ENCODE peak calls at places on chromosomes 6 and 20, in four cellular contexts. H is osteoblast, L is Peyer's patch, N is AG04450. Z is an unnamed sample.

GRCh38 chr20:20593447-20594170 is 118.8 kb downstream of the RALGAPA2 start:
- DNase-seq in L (no peak), N (peak; percentile 36), H (peak; percentile 56), Z (no peak)

GRCh38 chr6:105936972-105937371 is 149.2 kb upstream of the PRDM1 start:
- DNase-seq in N (no peak), H (no peak), L (no peak), Z (no peak)

GRCh38 chr20:15144911-15145310 is 807.5 kb upstream of the FLRT3 start:
- DNase-seq in N (no peak), H (no peak), L (no peak), Z (no peak)

GRCh38 chr6:83781506-83781905 is 71.7 kb upstream of the RIPPLY2 start:
- DNase-seq in L (no peak), H (no peak), N (no peak), Z (no peak)

GRCh38 chr20:19495905-19496703 is 262.0 kb upstream of the RIN2 start:
- DNase-seq in N (no peak), H (no peak), L (no peak), Z (no peak)

GRCh38 chr6:28922841-28923317 is 906 bp downstream of the TRIM27 start:
- DNase-seq in N (no peak), H (peak; percentile 65), L (no peak), Z (peak; percentile 46)

GRCh38 chr6:113361014-113361645 is 496.0 kb upstream of the MARCKS start:
- DNase-seq in N (no peak), H (peak; percentile 19), L (no peak), Z (no peak)

GRCh38 chr6:127484207-127484858 is 25.1 kb upstream of the KIAA0408 start:
- DNase-seq in N (no peak), L (no peak), H (no peak), Z (no peak)

GRCh38 chr6:107699191-107700015 is 124.7 kb downstream of the SCML4 start:
- DNase-seq in L (no peak), H (no peak), N (no peak), Z (no peak)

GRCh38 chr20:63930971-63931553 is 25.2 kb downstream of the UCKL1 start:
- DNase-seq in H (peak; percentile 79), L (no peak), N (no peak), Z (no peak)

GRCh38 chr20:25643735-25644134 is 19.9 kb upstream of the NANP start:
- DNase-seq in H (no peak), N (no peak), L (no peak), Z (no peak)

GRCh38 chr6:13539572-13539971 is 34.8 kb upstream of the SIRT5 start:
- DNase-seq in H (no peak), L (no peak), N (no peak), Z (no peak)

GRCh38 chr20:10076126-10077080 is 41.6 kb downstream of the ANKEF1 start:
- DNase-seq in N (no peak), H (no peak), L (no peak), Z (no peak)

GRCh38 chr20:4951299-4951698 is 50.0 kb downstream of the SLC23A2 start:
- DNase-seq in H (peak; percentile 49), L (no peak), N (no peak), Z (peak; percentile 11)

GRCh38 chr20:4950437-4950836 is 50.9 kb downstream of the SLC23A2 start:
- DNase-seq in N (no peak), L (no peak), H (no peak), Z (no peak)

GRCh38 chr20:4952229-4952628 is 49.1 kb downstream of the SLC23A2 start:
- DNase-seq in L (no peak), N (no peak), H (no peak), Z (no peak)

GRCh38 chr20:4949833-4950178 is 51.5 kb downstream of the SLC23A2 start:
- DNase-seq in L (no peak), H (no peak), N (no peak), Z (no peak)

GRCh38 chr20:4950841-4951240 is 50.5 kb downstream of the SLC23A2 start:
- DNase-seq in N (no peak), L (no peak), H (no peak), Z (no peak)
- H3K27ac ChIP-seq in N (peak overlapping the region; percentile 72), L (no peak overlapping the region), H (peak overlapping the region; percentile 49), Z (peak overlapping the region; percentile 60)

DNA sequence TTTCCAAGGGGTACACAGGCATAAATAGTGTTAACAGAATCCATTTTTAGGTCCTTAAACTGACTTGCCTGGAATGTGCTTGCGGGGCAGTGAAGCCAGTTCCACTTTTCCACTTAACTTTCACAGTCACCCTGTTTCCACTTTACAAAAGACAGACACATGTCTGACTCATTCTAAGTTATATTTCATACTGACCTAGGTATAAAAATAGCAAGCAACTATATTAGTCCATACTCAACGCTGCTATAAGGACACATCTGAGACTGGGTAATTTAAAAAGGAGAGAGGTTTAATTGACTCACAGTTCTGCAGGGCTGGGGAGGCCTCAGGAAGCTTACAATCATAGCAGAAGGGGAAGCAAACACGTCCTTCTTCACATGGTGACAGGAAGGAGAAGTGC is 88.2 kb downstream of the MTFR2 start:
- DNase-seq in N (no peak), L (no peak), H (no peak), Z (no peak)
- H3K27ac ChIP-seq in N (no peak overlapping the region), L (no peak overlapping the region), H (no peak overlapping the region), Z (no peak overlapping the region)

DNA sequence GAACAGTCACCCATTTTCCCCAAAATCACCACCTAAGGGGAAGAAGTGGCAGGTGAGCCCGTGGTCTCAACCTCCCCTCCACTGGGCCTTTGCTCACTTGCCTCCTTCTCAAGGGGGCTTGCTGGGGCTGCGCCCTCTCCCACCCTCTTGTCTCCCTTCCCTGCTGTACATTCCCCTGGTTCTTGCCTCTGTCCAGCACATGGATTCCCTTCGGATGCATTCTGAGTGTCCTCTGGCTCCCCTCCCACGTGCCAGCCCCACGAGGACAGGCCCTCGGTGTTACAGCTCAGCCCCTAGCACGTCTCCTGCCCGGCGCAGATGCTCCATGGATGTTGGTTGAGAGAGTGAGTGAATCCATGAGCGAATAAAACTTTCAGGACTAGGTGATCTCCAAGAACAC is 367.8 kb upstream of the SULF2 start:
- DNase-seq in L (no peak), H (peak; percentile 22), N (no peak), Z (no peak)
- H3K27ac ChIP-seq in L (no peak overlapping the region), H (no peak overlapping the region), N (no peak overlapping the region), Z (no peak overlapping the region)

GRCh38 chr6:33296797-33297405 is 1.8 kb downstream of the RGL2 start:
- DNase-seq in N (no peak), L (no peak), H (no peak), Z (no peak)
- H3K27ac ChIP-seq in N (no peak overlapping the region), L (peak overlapping the region; percentile 95), H (peak overlapping the region; percentile 48), Z (peak overlapping the region; percentile 72)

DNA sequence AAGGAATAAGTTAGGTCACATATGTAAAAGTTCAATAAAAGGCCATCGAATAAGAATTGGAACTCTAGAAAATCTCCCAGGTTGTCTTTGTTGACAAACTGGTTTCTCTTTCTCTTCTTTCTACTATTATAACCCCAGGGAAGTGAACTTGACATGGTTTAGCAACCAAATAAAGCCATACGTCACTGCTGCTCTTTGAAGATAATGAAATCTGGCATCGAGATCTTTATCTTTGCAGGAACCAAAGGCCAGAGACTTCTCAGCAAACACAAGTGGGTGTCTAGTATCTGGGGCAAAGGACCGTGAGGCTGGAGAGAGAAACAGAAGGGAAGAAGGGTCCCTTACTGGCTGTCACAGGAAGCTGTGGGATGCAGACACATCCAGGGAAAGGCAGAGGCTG is 286.7 kb upstream of the CDYL start:
- DNase-seq in L (no peak), H (no peak), N (no peak), Z (no peak)
- H3K27ac ChIP-seq in L (no peak overlapping the region), H (no peak overlapping the region), N (no peak overlapping the region), Z (no peak overlapping the region)

GRCh38 chr20:33604084-33604990 is 57.8 kb upstream of the C20orf144 start:
- DNase-seq in N (no peak), L (no peak), H (no peak), Z (no peak)

GRCh38 chr20:33602826-33603590 is 59.1 kb upstream of the C20orf144 start:
- DNase-seq in H (no peak), L (no peak), N (no peak), Z (no peak)

GRCh38 chr20:33600414-33600813 is 61.7 kb upstream of the C20orf144 start:
- DNase-seq in H (no peak), L (no peak), N (no peak), Z (no peak)

GRCh38 chr20:33601016-33601415 is 61.1 kb upstream of the C20orf144 start:
- DNase-seq in N (no peak), H (no peak), L (no peak), Z (no peak)

GRCh38 chr20:33601861-33602260 is 60.3 kb upstream of the C20orf144 start:
- DNase-seq in L (no peak), H (no peak), N (no peak), Z (no peak)
- H3K27ac ChIP-seq in L (no peak overlapping the region), H (no peak overlapping the region), N (no peak overlapping the region), Z (no peak overlapping the region)

GRCh38 chr6:37244430-37245310 is 12.9 kb upstream of the TBC1D22B start:
- DNase-seq in L (peak; percentile 76), N (peak; percentile 100), H (peak; percentile 43), Z (peak; percentile 28)
- H3K27ac ChIP-seq in L (peak overlapping the region; percentile 52), N (peak overlapping the region; percentile 99), H (peak overlapping the region; percentile 98), Z (peak overlapping the region; percentile 48)

DNA sequence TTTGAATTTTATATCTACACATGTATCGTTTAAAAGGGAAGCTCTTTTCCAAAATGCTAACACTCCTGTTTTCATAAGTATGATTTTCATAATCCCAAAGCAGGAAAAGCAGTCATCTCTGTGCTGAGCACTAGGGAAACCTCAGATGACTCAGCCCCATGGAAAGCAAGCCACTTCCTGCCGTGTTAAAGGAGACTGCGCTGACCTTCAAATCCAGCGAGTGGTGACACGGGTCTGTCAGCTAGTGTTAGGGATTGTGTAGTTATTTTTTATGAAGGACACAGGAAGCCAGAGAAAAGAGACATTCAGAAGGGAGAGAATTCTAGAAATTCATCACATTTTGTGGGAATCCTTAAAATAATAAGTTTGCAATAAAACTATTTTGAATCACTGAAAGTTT is 57.0 kb upstream of the CD93 start:
- DNase-seq in N (no peak), H (peak; percentile 93), L (peak; percentile 76), Z (no peak)
- H3K27ac ChIP-seq in N (no peak overlapping the region), H (peak overlapping the region; percentile 97), L (no peak overlapping the region), Z (peak overlapping the region; percentile 1)

GRCh38 chr20:38833154-38833856 is 27.8 kb downstream of the PPP1R16B start:
- DNase-seq in L (no peak), H (no peak), N (no peak), Z (peak; percentile 79)

GRCh38 chr20:38829296-38829875 is 23.9 kb downstream of the PPP1R16B start:
- DNase-seq in H (no peak), N (no peak), L (no peak), Z (no peak)

GRCh38 chr20:38831995-38832620 is 26.6 kb downstream of the PPP1R16B start:
- DNase-seq in H (no peak), N (no peak), L (no peak), Z (no peak)

GRCh38 chr20:38830356-38830755 is 24.9 kb downstream of the PPP1R16B start:
- DNase-seq in N (no peak), H (no peak), L (no peak), Z (no peak)

DNA sequence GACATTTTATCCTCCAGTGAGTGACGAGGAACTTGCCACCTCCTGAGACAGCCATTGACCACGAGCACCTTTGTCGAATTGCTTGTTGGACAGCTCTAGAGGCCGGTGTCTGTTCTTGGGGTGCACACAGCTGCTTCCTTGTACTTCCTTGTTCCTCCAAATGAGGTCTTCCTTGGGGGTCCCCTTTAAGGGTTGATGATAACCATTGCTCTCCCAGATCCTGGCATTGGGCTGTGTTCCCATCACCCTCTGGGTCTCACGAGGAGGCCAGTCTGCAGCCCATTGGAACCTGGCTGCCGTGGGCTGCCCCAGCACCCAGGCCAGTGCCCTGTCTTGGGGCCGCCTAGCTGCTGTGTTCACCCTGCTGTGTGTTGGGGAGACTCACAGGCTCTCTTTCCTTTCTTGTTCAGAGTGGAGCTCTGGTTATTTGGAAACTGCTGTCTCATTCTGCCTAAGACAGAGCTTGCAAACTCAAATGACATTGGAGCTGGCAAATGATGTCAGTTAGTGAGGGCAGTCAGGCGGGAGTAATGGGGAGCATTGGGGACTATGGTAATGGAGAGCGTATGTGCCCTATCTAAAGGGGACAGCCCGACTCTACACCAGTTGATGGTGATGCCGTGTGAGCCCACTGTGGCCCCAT is 25.7 kb downstream of the PPP1R16B start:
- DNase-seq in L (no peak), N (no peak), H (no peak), Z (no peak)
- H3K27ac ChIP-seq in L (peak overlapping the region; percentile 46), N (no peak overlapping the region), H (no peak overlapping the region), Z (peak overlapping the region; percentile 60)

Z was measured in caudate nucleus.